ENCODE peak calls at places on chromosome 16, in four cellular contexts. T is cardiac fibroblast, D is tibial nerve, U is B cell. O is an unnamed sample.
A peak's percentile ranks its signal among the peaks of the same experiment; 100 is the strongest.

GRCh38 chr16:11514283-11514682 is 72.4 kb downstream of the LITAF start:
- DNase-seq in T (no peak), D (no peak), U (no peak), O (no peak)

GRCh38 chr16:72467157-72467759 is 295.3 kb upstream of the PMFBP1 start:
- DNase-seq in T (peak; percentile 77), D (no peak), U (peak; percentile 8), O (peak; percentile 8)

GRCh38 chr16:57859331-57859730 is 57.0 kb upstream of the KIFC3 start:
- DNase-seq in T (peak; percentile 52), D (no peak), U (no peak), O (peak; percentile 12)

GRCh38 chr16:10168258-10168657 is 14.0 kb downstream of the GRIN2A start:
- DNase-seq in T (no peak), D (no peak), U (no peak), O (no peak)

GRCh38 chr16:85971877-85972638 is 73.1 kb downstream of the IRF8 start:
- DNase-seq in T (no peak), D (no peak), U (no peak), O (no peak)

GRCh38 chr16:86951041-86951822 is 366.0 kb downstream of the C16orf95 start:
- DNase-seq in T (no peak), D (no peak), U (no peak), O (no peak)

GRCh38 chr16:25922438-25922837 is 230.7 kb downstream of the HS3ST4 start:
- DNase-seq in T (no peak), D (no peak), U (no peak), O (no peak)

GRCh38 chr16:61891460-61891859 is 144.8 kb downstream of the CDH8 start:
- DNase-seq in T (no peak), D (no peak), U (no peak), O (no peak)

GRCh38 chr16:70476272-70477020 is 22.1 kb downstream of the FCSK start:
- DNase-seq in T (peak; percentile 65), D (no peak), U (no peak), O (no peak)

GRCh38 chr16:58027341-58028167 is 2.0 kb downstream of the MMP15 start:
- DNase-seq in T (no peak), D (no peak), U (no peak), O (no peak)

GRCh38 chr16:11780988-11781680 is 15.9 kb downstream of the ZC3H7A start:
- DNase-seq in T (peak; percentile 49), D (no peak), U (no peak), O (no peak)

GRCh38 chr16:65655802-65656201 is 533.9 kb upstream of the CDH11 start:
- DNase-seq in T (no peak), D (no peak), U (no peak), O (no peak)

GRCh38 chr16:49019826-49020401 is 261.7 kb downstream of the CBLN1 start:
- DNase-seq in T (no peak), D (no peak), U (no peak), O (no peak)

GRCh38 chr16:14576532-14576931 is 53.5 kb downstream of the PARN start:
- DNase-seq in T (no peak), D (no peak), U (no peak), O (no peak)

GRCh38 chr16:87384162-87384999 is 805 bp upstream of the FBXO31 start:
- DNase-seq in T (no peak), D (no peak), U (no peak), O (no peak)

GRCh38 chr16:23148513-23149266 is 562 bp downstream of the USP31 start:
- DNase-seq in T (peak; percentile 65), D (peak; percentile 29), U (peak; percentile 75), O (peak; percentile 40)

GRCh38 chr16:12176051-12176450 is 199.5 kb downstream of the SNX29 start:
- DNase-seq in T (no peak), D (no peak), U (no peak), O (no peak)

GRCh38 chr16:29876186-29876577 is 13.2 kb upstream of the CDIPT start:
- DNase-seq in T (no peak), D (no peak), U (no peak), O (no peak)

GRCh38 chr16:78684040-78684611 is 584.7 kb downstream of the WWOX start:
- DNase-seq in T (peak; percentile 94), D (peak; percentile 24), U (no peak), O (no peak)

GRCh38 chr16:22077700-22078313 is 14.5 kb upstream of the VWA3A start:
- DNase-seq in T (peak; percentile 79), D (peak; percentile 50), U (peak; percentile 78), O (peak; percentile 71)

GRCh38 chr16:12721841-12722467 is 81.7 kb downstream of the CPPED1 start:
- DNase-seq in T (no peak), D (no peak), U (no peak), O (no peak)

GRCh38 chr16:57126412-57126811 is 34.0 kb downstream of the CPNE2 start:
- DNase-seq in T (no peak), D (no peak), U (no peak), O (no peak)

GRCh38 chr16:85673529-85674417 is 15.0 kb downstream of the GINS2 start:
- DNase-seq in T (peak; percentile 80), D (no peak), U (no peak), O (no peak)

GRCh38 chr16:66961065-66961744 is at the start of gene CES3:
- DNase-seq in T (peak; percentile 67), D (no peak), U (peak; percentile 62), O (peak; percentile 86)

GRCh38 chr16:85168732-85169256 is 56.5 kb upstream of the CIBAR2 start:
- DNase-seq in T (peak; percentile 73), D (peak; percentile 60), U (no peak), O (no peak)

GRCh38 chr16:88856122-88856827 is 472 bp downstream of the GALNS start:
- DNase-seq in T (no peak), D (no peak), U (peak; percentile 43), O (no peak)

GRCh38 chr16:27708651-27709050 is 158.7 kb downstream of the KATNIP start:
- DNase-seq in T (no peak), D (no peak), U (no peak), O (no peak)

GRCh38 chr16:64478258-64478906 is 643.5 kb downstream of the CDH11 start:
- DNase-seq in T (peak; percentile 71), D (no peak), U (no peak), O (no peak)

GRCh38 chr16:50848755-50849514 is 107.0 kb downstream of the CYLD start:
- DNase-seq in T (no peak), D (no peak), U (no peak), O (no peak)

GRCh38 chr16:49519741-49520140 is 146.1 kb downstream of the C16orf78 start:
- DNase-seq in T (no peak), D (no peak), U (no peak), O (no peak)

GRCh38 chr16:71537643-71538042 is 11.4 kb downstream of the CHST4 start:
- DNase-seq in T (peak; percentile 52), D (no peak), U (peak; percentile 53), O (peak; percentile 43)

GRCh38 chr16:64276646-64277045 is 845.2 kb downstream of the CDH11 start:
- DNase-seq in T (no peak), D (no peak), U (no peak), O (no peak)

GRCh38 chr16:54140057-54140787 is 146.4 kb downstream of the IRX3 start:
- DNase-seq in T (peak; percentile 15), D (no peak), U (no peak), O (peak; percentile 57)

GRCh38 chr16:67407176-67407787 is 9.0 kb downstream of the ZDHHC1 start:
- DNase-seq in T (no peak), D (no peak), U (no peak), O (no peak)

GRCh38 chr16:89431158-89431584 is 59.2 kb downstream of the ANKRD11 start:
- DNase-seq in T (peak; percentile 36), D (no peak), U (peak; percentile 58), O (no peak)

GRCh38 chr16:27617678-27618077 is 67.7 kb downstream of the KATNIP start:
- DNase-seq in T (no peak), D (no peak), U (no peak), O (no peak)

GRCh38 chr16:89316701-89317100 is 99.2 kb downstream of the ZNF778 start:
- DNase-seq in T (no peak), D (no peak), U (no peak), O (no peak)

GRCh38 chr16:17777461-17777863 is 306.7 kb upstream of the XYLT1 start:
- DNase-seq in T (no peak), D (no peak), U (no peak), O (no peak)

GRCh38 chr16:82926500-82926899 is 299.7 kb downstream of the CDH13 start:
- DNase-seq in T (no peak), D (no peak), U (no peak), O (no peak)

GRCh38 chr16:85137323-85138072 is 25.2 kb upstream of the CIBAR2 start:
- DNase-seq in T (peak; percentile 98), D (peak; percentile 90), U (no peak), O (no peak)

GRCh38 chr16:55543470-55543869 is 23.0 kb upstream of the CAPNS2 start:
- DNase-seq in T (peak; percentile 68), D (no peak), U (no peak), O (no peak)
- TF ChIP-seq CTCF in T (peak; percentile 16), D (peak; percentile 26), U (no peak), O (no peak)

DNA sequence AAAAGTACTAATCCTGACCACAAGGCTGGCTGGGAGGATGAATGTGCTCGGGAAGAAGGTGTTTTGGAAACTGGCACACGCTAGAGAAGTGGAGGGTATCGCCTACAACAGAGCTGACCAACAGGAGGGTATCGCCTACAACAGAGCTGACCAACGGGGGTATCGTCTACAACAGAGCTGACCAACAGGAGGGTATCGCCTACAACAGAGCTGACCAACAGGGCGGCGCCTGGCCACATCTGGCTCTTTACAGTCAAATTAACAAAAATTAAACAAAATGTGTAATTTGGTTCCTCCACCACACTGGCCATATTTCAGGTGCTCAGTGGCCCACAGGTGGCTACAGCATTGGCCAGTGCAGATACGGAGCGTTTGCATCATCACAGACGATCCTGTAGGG is 153.5 kb downstream of the CMIP start:
- DNase-seq in T (no peak), D (no peak), U (no peak), O (no peak)
- TF ChIP-seq CTCF in T (no peak), D (no peak), U (no peak), O (no peak)

DNA sequence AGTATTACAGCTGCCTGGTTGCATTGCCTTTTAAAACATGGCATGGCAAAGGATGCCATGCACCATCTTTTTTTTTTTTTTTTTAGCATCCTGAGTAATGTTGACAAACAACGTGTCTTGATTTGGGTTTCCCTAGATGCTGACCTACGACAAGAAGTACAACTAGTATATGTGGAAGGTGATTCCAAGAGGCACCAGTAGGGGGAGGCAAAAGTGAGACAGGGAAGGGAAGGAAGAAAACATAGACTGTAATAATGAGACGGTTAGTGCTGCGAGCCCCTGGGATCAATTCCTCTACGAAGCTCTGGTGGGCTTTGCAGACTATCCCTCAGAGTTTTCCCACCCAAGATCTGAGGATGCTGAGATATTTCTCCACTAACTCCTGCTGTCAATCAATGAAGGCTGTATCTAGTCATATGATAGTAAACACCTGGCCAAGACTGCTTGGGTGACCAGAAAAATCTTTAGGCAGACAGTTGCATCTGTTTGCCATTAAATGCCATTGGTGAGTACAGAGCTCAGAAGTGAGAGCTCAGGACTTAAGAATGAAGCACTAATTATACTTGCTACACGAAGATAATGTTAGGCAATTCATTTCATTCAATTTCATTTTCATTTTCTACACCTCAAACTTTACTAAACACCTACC is 458.6 kb upstream of the GOT2 start:
- DNase-seq in T (no peak), D (no peak), U (no peak), O (peak; percentile 36)
- TF ChIP-seq CTCF in T (peak; percentile 38), D (peak; percentile 33), U (no peak), O (peak; percentile 70)

GRCh38 chr16:68676113-68676860 is 31.2 kb downstream of the CDH3 start:
- DNase-seq in T (no peak), D (no peak), U (no peak), O (no peak)
- TF ChIP-seq CTCF in T (no peak), D (no peak), U (no peak), O (no peak)